ENCODE peak calls at places on chromosomes 11 and 22, in eight cellular contexts. R, N, G, L, X, C, Q and Z are unnamed samples.

GRCh38 chr22:43470218-43470617 is 58.4 kb downstream of the MPPED1 start:
- DNase-seq in R (no peak), N (no peak), G (no peak), L (no peak), X (no peak), C (no peak), Q (no peak), Z (no peak)

GRCh38 chr11:65487467-65488272 is 11.2 kb upstream of the MALAT1 start:
- DNase-seq in R (peak; percentile 98), N (peak; percentile 98), G (peak; percentile 82), L (peak; percentile 100), X (peak; percentile 97), C (peak; percentile 97), Q (peak; percentile 99), Z (peak; percentile 96)

GRCh38 chr11:59358595-59358994 is at the start of gene OR5AN1:
- DNase-seq in R (no peak), N (no peak), G (no peak), L (no peak), X (no peak), C (no peak), Q (no peak), Z (no peak)

GRCh38 chr11:2806351-2807058 is 79.1 kb downstream of the CDKN1C start:
- DNase-seq in R (peak; percentile 46), N (peak; percentile 25), G (peak; percentile 57), L (no peak), X (peak; percentile 56), C (peak; percentile 59), Q (no peak), Z (peak; percentile 5)

GRCh38 chr11:5891216-5891800 is 1.7 kb upstream of the OR52E5 start:
- DNase-seq in R (no peak), N (no peak), G (no peak), L (peak; percentile 25), X (no peak), C (no peak), Q (no peak), Z (no peak)

GRCh38 chr22:44605486-44605885 is 96.5 kb upstream of the PRR5 start:
- DNase-seq in R (no peak), N (no peak), G (no peak), L (no peak), X (no peak), C (no peak), Q (no peak), Z (no peak)

GRCh38 chr22:25403752-25404471 is 160.6 kb upstream of the GRK3 start:
- DNase-seq in R (no peak), N (no peak), G (peak; percentile 54), L (peak; percentile 55), X (no peak), C (no peak), Q (no peak), Z (peak; percentile 70)

GRCh38 chr22:26169312-26170111 is at the start of gene SEZ6L:
- DNase-seq in R (peak; percentile 43), N (no peak), G (peak; percentile 69), L (peak; percentile 23), X (peak; percentile 57), C (peak; percentile 14), Q (no peak), Z (peak; percentile 62)

GRCh38 chr11:73869234-73869949 is 7.3 kb downstream of the COA4 start:
- DNase-seq in R (no peak), N (no peak), G (no peak), L (no peak), X (no peak), C (no peak), Q (no peak), Z (no peak)

GRCh38 chr11:73862971-73863370 is 13.7 kb downstream of the COA4 start:
- DNase-seq in R (no peak), N (no peak), G (no peak), L (no peak), X (no peak), C (no peak), Q (no peak), Z (no peak)

GRCh38 chr11:73870261-73870660 is 6.4 kb downstream of the COA4 start:
- DNase-seq in R (no peak), N (no peak), G (no peak), L (no peak), X (no peak), C (no peak), Q (no peak), Z (no peak)

GRCh38 chr11:73866095-73866579 is 10.5 kb downstream of the COA4 start:
- DNase-seq in R (no peak), N (no peak), G (no peak), L (no peak), X (no peak), C (no peak), Q (no peak), Z (no peak)

GRCh38 chr11:73866586-73866996 is 10.1 kb downstream of the COA4 start:
- DNase-seq in R (no peak), N (no peak), G (no peak), L (peak; percentile 66), X (no peak), C (no peak), Q (no peak), Z (peak; percentile 23)
- H3K27ac ChIP-seq in R (no peak overlapping the region), N (peak overlapping the region; percentile 10), G (no peak overlapping the region), L (no peak overlapping the region), X (peak overlapping the region; percentile 52), C (no peak overlapping the region), Q (no peak overlapping the region), Z (peak overlapping the region; percentile 2)

GRCh38 chr22:50276143-50276542 is 6.0 kb upstream of the MAPK11 start:
- DNase-seq in R (peak; percentile 88), N (peak; percentile 81), G (peak; percentile 76), L (peak; percentile 55), X (no peak), C (peak; percentile 67), Q (peak; percentile 61), Z (peak; percentile 63)
- H3K27ac ChIP-seq in R (peak overlapping the region; percentile 41), N (peak overlapping the region; percentile 3), G (no peak overlapping the region), L (no peak overlapping the region), X (no peak overlapping the region), C (no peak overlapping the region), Q (peak overlapping the region; percentile 44), Z (no peak overlapping the region)

GRCh38 chr11:129998905-129999304 is 3.7 kb downstream of the PRDM10 start:
- DNase-seq in R (no peak), N (no peak), G (no peak), L (no peak), X (no peak), C (no peak), Q (no peak), Z (no peak)
- H3K27ac ChIP-seq in R (no peak overlapping the region), N (no peak overlapping the region), G (no peak overlapping the region), L (no peak overlapping the region), X (peak overlapping the region; percentile 30), C (no peak overlapping the region), Q (no peak overlapping the region), Z (no peak overlapping the region)

GRCh38 chr11:30581646-30582045 is 4.5 kb downstream of the MPPED2 start:
- DNase-seq in R (no peak), N (no peak), G (no peak), L (no peak), X (no peak), C (no peak), Q (no peak), Z (no peak)

GRCh38 chr11:30586251-30587144 is at the start of gene MPPED2:
- DNase-seq in R (peak; percentile 47), N (no peak), G (peak; percentile 81), L (peak; percentile 85), X (peak; percentile 78), C (peak; percentile 27), Q (peak; percentile 22), Z (peak; percentile 81)

GRCh38 chr11:30583505-30584280 is 2.5 kb downstream of the MPPED2 start:
- DNase-seq in R (peak; percentile 37), N (no peak), G (peak; percentile 49), L (peak; percentile 60), X (peak; percentile 49), C (no peak), Q (no peak), Z (peak; percentile 50)

GRCh38 chr11:30585067-30585891 is 874 bp downstream of the MPPED2 start:
- DNase-seq in R (peak; percentile 42), N (peak; percentile 28), G (peak; percentile 71), L (peak; percentile 26), X (peak; percentile 56), C (peak; percentile 11), Q (peak; percentile 8), Z (peak; percentile 44)

DNA sequence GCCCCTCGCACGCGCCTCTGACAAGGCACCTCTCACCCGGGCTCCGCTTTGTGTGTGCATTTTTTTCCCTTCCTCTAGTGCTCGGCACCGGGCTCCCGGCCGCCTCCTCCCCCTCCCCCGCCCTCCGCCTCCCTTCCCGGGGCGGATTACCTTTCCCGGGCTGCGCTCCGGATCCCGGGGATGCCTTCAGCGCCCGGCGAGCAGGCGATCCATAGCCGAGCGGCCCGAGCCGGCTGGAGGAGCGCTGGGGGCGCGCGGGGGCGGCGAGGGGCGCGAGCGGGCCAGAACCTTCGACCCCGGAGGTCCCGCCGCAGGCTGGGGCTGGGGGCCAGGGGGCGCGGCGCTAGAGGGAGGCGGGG is 282 bp downstream of the MPPED2 start:
- DNase-seq in R (peak; percentile 32), N (no peak), G (peak; percentile 70), L (no peak), X (peak; percentile 58), C (peak; percentile 14), Q (peak; percentile 22), Z (peak; percentile 57)
- H3K27ac ChIP-seq in R (peak overlapping the region; percentile 36), N (peak overlapping the region; percentile 59), G (peak overlapping the region; percentile 33), L (no peak overlapping the region), X (peak overlapping the region; percentile 82), C (peak overlapping the region; percentile 48), Q (peak overlapping the region; percentile 72), Z (peak overlapping the region; percentile 97)

GRCh38 chr11:14445542-14446530 is 53.8 kb downstream of the COPB1 start:
- DNase-seq in R (no peak), N (no peak), G (no peak), L (no peak), X (no peak), C (no peak), Q (no peak), Z (no peak)

GRCh38 chr11:14451825-14452224 is 47.8 kb downstream of the COPB1 start:
- DNase-seq in R (no peak), N (no peak), G (no peak), L (no peak), X (no peak), C (no peak), Q (no peak), Z (no peak)

GRCh38 chr11:14446701-14447169 is 52.9 kb downstream of the COPB1 start:
- DNase-seq in R (no peak), N (no peak), G (no peak), L (no peak), X (no peak), C (no peak), Q (no peak), Z (no peak)

GRCh38 chr11:14448229-14448628 is 51.4 kb downstream of the COPB1 start:
- DNase-seq in R (no peak), N (no peak), G (no peak), L (no peak), X (no peak), C (no peak), Q (no peak), Z (no peak)

DNA sequence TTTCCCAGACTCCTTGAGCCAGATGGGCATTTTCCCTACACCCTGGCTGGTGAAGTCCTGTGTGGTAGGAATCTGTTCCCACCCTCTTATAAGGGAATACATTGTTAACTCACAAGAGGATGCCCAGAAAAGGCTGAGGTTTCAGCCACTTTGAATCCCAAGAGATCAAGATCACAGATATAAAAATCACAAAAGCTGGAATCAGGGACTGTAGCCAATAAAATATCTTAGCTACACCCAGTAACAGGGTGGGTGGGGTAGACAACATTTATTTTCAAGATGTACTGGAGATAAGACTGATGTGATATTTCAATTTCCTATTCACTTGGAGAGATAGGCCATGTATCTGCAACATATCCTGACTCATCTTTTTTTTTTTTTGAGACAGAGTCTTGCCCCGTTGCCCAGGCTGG is 50.3 kb downstream of the COPB1 start:
- DNase-seq in R (no peak), N (no peak), G (no peak), L (no peak), X (no peak), C (no peak), Q (no peak), Z (no peak)
- H3K27ac ChIP-seq in R (no peak overlapping the region), N (no peak overlapping the region), G (no peak overlapping the region), L (no peak overlapping the region), X (no peak overlapping the region), C (no peak overlapping the region), Q (no peak overlapping the region), Z (no peak overlapping the region)